ENCODE peak calls at places on chromosomes 1 and 21, in five cellular contexts. One of them, this sample, is unnamed.

GRCh38 chr21:32457360-32457840 is 44.9 kb downstream of the EVA1C start:
- DNase-seq in lung: peak; percentile 56
- DNase-seq in islet precursor cell: no peak
- DNase-seq in NCI-H2029 treated with DMSO at 0.1 percent for 48 hours: no peak
- DNase-seq in hippocampal formation: no peak
- DNase-seq in this sample: no peak

GRCh38 chr21:39452207-39452964 is 616 bp downstream of the SH3BGR start:
- DNase-seq in lung: no peak
- DNase-seq in islet precursor cell: no peak
- DNase-seq in NCI-H2029 treated with DMSO at 0.1 percent for 48 hours: no peak
- DNase-seq in hippocampal formation: peak; percentile 71
- DNase-seq in this sample: no peak

GRCh38 chr1:65001238-65001792 is 35.0 kb upstream of the JAK1 start:
- DNase-seq in lung: peak; percentile 75
- DNase-seq in islet precursor cell: peak; percentile 74
- DNase-seq in NCI-H2029 treated with DMSO at 0.1 percent for 48 hours: no peak
- DNase-seq in hippocampal formation: no peak
- DNase-seq in this sample: peak; percentile 45

GRCh38 chr1:231160851-231161710 is 777 bp upstream of the TRIM67 start:
- DNase-seq in lung: no peak
- DNase-seq in islet precursor cell: no peak
- DNase-seq in NCI-H2029 treated with DMSO at 0.1 percent for 48 hours: no peak
- DNase-seq in hippocampal formation: no peak
- DNase-seq in this sample: peak; percentile 23

GRCh38 chr21:44487831-44488230 is 32.5 kb downstream of the LRRC3 start:
- DNase-seq in lung: no peak
- DNase-seq in islet precursor cell: no peak
- DNase-seq in NCI-H2029 treated with DMSO at 0.1 percent for 48 hours: no peak
- DNase-seq in hippocampal formation: no peak
- DNase-seq in this sample: peak; percentile 75

GRCh38 chr1:240122639-240123604 is 31.2 kb downstream of the FMN2 start:
- DNase-seq in lung: peak; percentile 48
- DNase-seq in islet precursor cell: peak; percentile 63
- DNase-seq in NCI-H2029 treated with DMSO at 0.1 percent for 48 hours: peak; percentile 79
- DNase-seq in hippocampal formation: peak; percentile 48
- DNase-seq in this sample: peak; percentile 64

GRCh38 chr1:75937034-75937433 is 4.8 kb upstream of the ASB17 start:
- DNase-seq in lung: no peak
- DNase-seq in islet precursor cell: no peak
- DNase-seq in NCI-H2029 treated with DMSO at 0.1 percent for 48 hours: no peak
- DNase-seq in hippocampal formation: no peak
- DNase-seq in this sample: no peak

GRCh38 chr1:3868464-3869006 is 11.3 kb downstream of the DFFB start:
- DNase-seq in lung: no peak
- DNase-seq in islet precursor cell: no peak
- DNase-seq in NCI-H2029 treated with DMSO at 0.1 percent for 48 hours: no peak
- DNase-seq in hippocampal formation: no peak
- DNase-seq in this sample: no peak

GRCh38 chr1:39084191-39084590 is 58.0 kb downstream of the NDUFS5 start:
- DNase-seq in lung: no peak
- DNase-seq in islet precursor cell: no peak
- DNase-seq in NCI-H2029 treated with DMSO at 0.1 percent for 48 hours: no peak
- DNase-seq in hippocampal formation: no peak
- DNase-seq in this sample: no peak

GRCh38 chr1:41221995-41222991 is 19.8 kb downstream of the SCMH1 start:
- DNase-seq in lung: no peak
- DNase-seq in islet precursor cell: no peak
- DNase-seq in NCI-H2029 treated with DMSO at 0.1 percent for 48 hours: peak; percentile 100
- DNase-seq in hippocampal formation: no peak
- DNase-seq in this sample: no peak

GRCh38 chr1:84632975-84633427 is 57.3 kb downstream of the SSX2IP start:
- DNase-seq in lung: no peak
- DNase-seq in islet precursor cell: peak; percentile 88
- DNase-seq in NCI-H2029 treated with DMSO at 0.1 percent for 48 hours: no peak
- DNase-seq in hippocampal formation: no peak
- DNase-seq in this sample: peak; percentile 32

GRCh38 chr21:31180256-31181088 is 142.2 kb upstream of the KRTAP19-8 start:
- DNase-seq in lung: no peak
- DNase-seq in islet precursor cell: no peak
- DNase-seq in NCI-H2029 treated with DMSO at 0.1 percent for 48 hours: peak; percentile 20
- DNase-seq in hippocampal formation: peak; percentile 71
- DNase-seq in this sample: no peak

GRCh38 chr1:50644447-50645105 is 221.3 kb upstream of the DMRTA2 start:
- DNase-seq in lung: no peak
- DNase-seq in islet precursor cell: no peak
- DNase-seq in NCI-H2029 treated with DMSO at 0.1 percent for 48 hours: no peak
- DNase-seq in hippocampal formation: no peak
- DNase-seq in this sample: no peak

This sample was measured in ELF-1.